ENCODE peak calls at places on chromosomes 12 and 14, in four cellular contexts. R is WTC11, V is HepG2, L is K562. N is an unnamed sample.
A peak's percentile ranks its signal among the peaks of the same experiment; 100 is the strongest.

GRCh38 chr14:46580941-46581671 is 70.5 kb downstream of the RPL10L start:
- DNase-seq in R (peak; percentile 16), L (no peak), V (peak; percentile 16), N (no peak)

GRCh38 chr12:114918535-114919233 is 234.7 kb upstream of the TBX3 start:
- DNase-seq in R (no peak), V (peak; percentile 93), L (no peak), N (no peak)

GRCh38 chr14:68291820-68292219 is 472.2 kb downstream of the RAD51B start:
- DNase-seq in R (peak; percentile 59), L (peak; percentile 17), V (peak; percentile 27), N (no peak)

GRCh38 chr12:121355818-121356217 is 3.6 kb upstream of the ANAPC5 start:
- DNase-seq in R (no peak), V (no peak), L (no peak), N (no peak)

GRCh38 chr14:52703225-52703624 is 3.8 kb upstream of the PSMC6 start:
- DNase-seq in R (no peak), L (no peak), V (no peak), N (no peak)

GRCh38 chr12:30694971-30695326 is 720 bp downstream of the IPO8 start:
- DNase-seq in V (peak; percentile 41), R (peak; percentile 24), L (peak; percentile 19), N (no peak)

GRCh38 chr12:132185698-132186097 is 41.4 kb downstream of the NOC4L start:
- DNase-seq in L (no peak), R (no peak), V (no peak), N (no peak)

GRCh38 chr14:96040836-96041371 is 1.7 kb downstream of the C14orf132 start:
- DNase-seq in L (no peak), V (no peak), R (no peak), N (no peak)

DNA sequence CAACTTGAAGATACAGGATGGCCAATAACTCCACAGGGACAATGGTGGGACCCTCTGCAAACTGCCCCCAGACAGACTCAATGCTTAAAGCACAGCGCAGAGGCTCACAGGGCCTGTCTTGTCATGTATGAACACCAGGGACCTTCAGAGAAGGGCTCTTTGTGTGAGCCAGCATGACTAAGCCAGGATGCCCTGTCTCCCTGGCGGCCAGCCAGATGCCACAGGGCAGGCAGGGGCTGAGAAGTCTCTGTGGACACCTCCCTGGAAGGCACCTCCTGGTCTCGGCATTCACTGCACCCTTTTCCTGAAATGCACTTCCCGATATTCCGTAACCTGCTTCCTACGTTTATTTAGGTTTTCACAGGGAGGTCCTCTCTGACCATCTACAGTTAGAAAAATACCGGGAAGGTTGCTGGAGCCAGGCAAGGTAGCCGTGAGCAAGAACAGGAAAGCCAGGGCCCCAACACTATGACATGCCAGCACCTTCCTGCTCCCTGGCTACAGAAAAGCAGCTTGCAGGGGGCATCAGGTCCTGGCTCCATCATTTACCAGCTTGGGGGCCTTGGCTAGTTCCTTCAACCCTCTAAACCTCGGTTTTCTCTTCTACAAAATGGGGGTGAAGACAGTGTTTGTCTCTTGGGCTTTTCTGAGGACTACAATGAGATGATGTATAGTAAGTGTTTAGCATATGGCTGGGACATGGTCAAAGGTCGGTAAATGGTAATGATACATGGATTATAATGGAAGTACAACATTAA is 65.0 kb downstream of the PITPNM2 start:
- DNase-seq in R (no peak), V (peak; percentile 68), L (no peak), N (no peak)
- TF ChIP-seq TCF7 in R (no peak), V (no peak), L (no peak), N (no peak)

DNA sequence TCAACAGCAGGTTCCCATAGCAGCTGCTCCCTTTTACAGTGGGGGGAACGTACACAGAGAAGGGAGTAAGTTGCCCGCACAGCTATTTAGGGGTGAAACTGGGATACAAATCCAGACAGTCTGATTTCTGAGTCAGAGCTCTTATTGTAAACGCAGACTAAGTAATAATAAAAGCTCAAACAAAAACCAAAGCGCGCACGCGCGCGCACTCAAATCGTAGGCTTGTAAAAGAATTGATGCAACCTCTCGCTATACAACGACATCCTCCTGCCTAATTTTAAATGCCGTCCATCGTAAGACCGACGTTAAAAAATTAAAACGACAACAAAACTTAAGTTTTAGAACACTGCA is 747 bp upstream of the DACT1 start:
- DNase-seq in R (no peak), V (no peak), L (no peak), N (no peak)
- TF ChIP-seq TCF7 in R (no peak), V (no peak), L (no peak), N (no peak)

DNA sequence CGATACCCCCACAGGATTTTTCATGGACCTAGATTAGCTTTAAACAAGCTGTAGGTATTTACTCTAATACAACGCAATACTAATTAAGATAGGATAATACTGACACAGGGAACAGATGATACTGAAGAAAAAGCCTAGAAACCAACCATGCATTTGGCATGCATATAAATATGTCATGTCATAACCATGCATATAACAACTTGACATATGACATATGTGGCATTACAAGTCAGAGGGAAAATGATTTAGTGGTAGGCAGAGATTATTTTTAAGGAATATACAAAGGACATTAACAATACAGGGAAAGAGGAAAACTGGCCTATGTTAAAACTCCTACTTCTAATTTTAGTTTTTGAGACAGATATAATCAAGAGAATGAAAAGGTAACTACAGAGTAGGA is 27.9 kb downstream of the CAPS2 start:
- DNase-seq in V (no peak), L (no peak), R (no peak), N (no peak)
- TF ChIP-seq TCF7 in V (no peak), L (no peak), R (no peak), N (no peak)

GRCh38 chr12:133235401-133236112 is at the start of gene ANHX:
- DNase-seq in R (no peak), V (no peak), L (no peak), N (no peak)
- TF ChIP-seq TCF7 in R (no peak), V (no peak), L (no peak), N (no peak)